ENCODE peak calls at places on chromosomes 16 and 17, in eight cellular contexts. I is kidney glomerular epithelial cell; A is IMR-90; X is renal cortical epithelial cell; N is activated T-cell treated with anti-CD3 and anti-CD28 coated beads for 1 hour; Z is ovary; W is lower leg skin; B is activated naive CD4-positive, alpha-beta T cell treated with Interleukin-2 at 50 U/mL for 16 hours. M is an unnamed sample.

GRCh38 chr17:56902350-56902749 is 11.5 kb downstream of the TRIM25 start:
- DNase-seq in X (peak), N (no peak), A (peak), I (peak), W (no peak), B (no peak), Z (no peak), M (peak)

GRCh38 chr16:8929086-8929748 is 34.5 kb downstream of the USP7 start:
- DNase-seq in X (no peak), W (no peak), N (no peak), I (no peak), B (no peak), Z (no peak), A (no peak), M (peak)

GRCh38 chr17:30379303-30380105 is 777 bp downstream of the CPD start:
- DNase-seq in I (no peak), W (no peak), B (peak), Z (peak), A (no peak), X (no peak), N (peak), M (no peak)

GRCh38 chr17:55768946-55769624 is 18.2 kb downstream of the PCTP start:
- DNase-seq in Z (no peak), W (no peak), X (no peak), I (no peak), N (no peak), B (no peak), A (peak), M (peak)

GRCh38 chr16:14186007-14186953 is 115.2 kb downstream of the MRTFB start:
- DNase-seq in Z (no peak), I (peak), B (no peak), A (peak), X (peak), W (no peak), N (no peak), M (peak)

GRCh38 chr17:56292010-56292409 is 138.7 kb downstream of the ANKFN1 start:
- DNase-seq in Z (no peak), X (peak), A (peak), B (no peak), W (no peak), N (no peak), I (peak), M (peak)

GRCh38 chr16:6105115-6105514 is 1007.5 kb upstream of the EEF2KMT start:
- DNase-seq in B (no peak), W (no peak), X (peak), Z (no peak), N (no peak), I (no peak), A (no peak), M (no peak)

GRCh38 chr17:27578718-27579085 is 52.3 kb upstream of the LGALS9 start:
- DNase-seq in N (no peak), Z (no peak), W (no peak), B (peak), I (no peak), X (peak), A (peak), M (no peak)

GRCh38 chr17:27618417-27618816 is 12.6 kb upstream of the LGALS9 start:
- DNase-seq in A (no peak), B (no peak), N (no peak), Z (no peak), W (no peak), X (no peak), I (no peak), M (no peak)

GRCh38 chr17:2275722-2276121 is 27.9 kb downstream of the SMG6 start:
- DNase-seq in I (no peak), N (no peak), W (no peak), Z (no peak), X (no peak), B (no peak), A (no peak), M (peak)

GRCh38 chr17:3973498-3974137 is 9.4 kb upstream of the ATP2A3 start:
- DNase-seq in I (no peak), Z (no peak), W (no peak), X (no peak), N (no peak), B (no peak), A (no peak), M (no peak)

GRCh38 chr16:73743665-73744496 is 552.7 kb upstream of the PSMD7 start:
- DNase-seq in Z (no peak), W (no peak), A (no peak), X (no peak), N (no peak), B (no peak), I (no peak), M (no peak)

GRCh38 chr17:3959295-3959899 is 4.8 kb downstream of the ATP2A3 start:
- DNase-seq in X (peak), I (no peak), W (no peak), N (no peak), B (peak), Z (no peak), A (peak), M (peak)

GRCh38 chr16:57384248-57385070 is 12.2 kb downstream of the CX3CL1 start:
- DNase-seq in A (no peak), W (no peak), Z (no peak), X (no peak), I (no peak), N (no peak), B (no peak), M (no peak)

GRCh38 chr17:59154335-59154720 is 658 bp downstream of the SKA2 start:
- DNase-seq in W (peak), N (no peak), I (peak), B (peak), X (peak), Z (peak), A (peak), M (peak)

GRCh38 chr17:17112628-17113200 is 70.5 kb downstream of the MPRIP start:
- DNase-seq in W (no peak), I (no peak), Z (no peak), N (no peak), X (no peak), B (no peak), A (no peak), M (no peak)

GRCh38 chr17:20989991-20990855 is 52.6 kb downstream of the USP22 start:
- DNase-seq in A (no peak), I (no peak), B (no peak), X (no peak), W (no peak), N (no peak), Z (no peak), M (peak)

GRCh38 chr16:1929105-1929504 is 10.9 kb upstream of the HS3ST6 start:
- DNase-seq in N (no peak), X (peak), I (no peak), B (no peak), Z (no peak), A (no peak), W (no peak), M (peak)

GRCh38 chr16:49622421-49623402 is 233.2 kb downstream of the ZNF423 start:
- DNase-seq in I (no peak), A (no peak), W (no peak), X (no peak), Z (peak), N (no peak), B (no peak), M (no peak)

GRCh38 chr17:8100149-8100548 is 12.6 kb upstream of the ALOX12B start:
- DNase-seq in W (no peak), I (no peak), X (no peak), Z (no peak), B (no peak), A (no peak), N (no peak), M (no peak)

GRCh38 chr17:60902399-60902798 is 224.7 kb downstream of the BCAS3 start:
- DNase-seq in X (no peak), N (no peak), A (peak), B (no peak), W (no peak), Z (no peak), I (no peak), M (peak)

GRCh38 chr16:66605177-66605999 is 884 bp downstream of the CMTM3 start:
- DNase-seq in Z (peak), I (peak), X (no peak), A (peak), N (peak), W (no peak), B (peak), M (peak)

GRCh38 chr17:50443492-50444051 is 17.6 kb downstream of the ACSF2 start:
- DNase-seq in Z (no peak), A (peak), N (no peak), X (no peak), B (no peak), W (no peak), I (no peak), M (peak)

GRCh38 chr16:2991566-2992261 is 11.5 kb upstream of the PKMYT1 start:
- DNase-seq in I (no peak), X (no peak), B (no peak), N (no peak), A (no peak), W (no peak), Z (no peak), M (peak)